ENCODE peak calls at places on chromosomes 12 and 14, in eight cellular contexts. B is Peyer's patch, I is astrocyte of the cerebellum, L is H9, J is breast epithelium, S is mammary epithelial cell, A is HFFc6, Z is Panc1. O is an unnamed sample.

GRCh38 chr12:54740882-54741281 is 92.7 kb upstream of the DCD start:
- DNase-seq in B (no peak), I (no peak), L (no peak), J (no peak), S (no peak), A (no peak), Z (no peak), O (no peak)

GRCh38 chr14:38721822-38722431 is 381.1 kb downstream of the SEC23A start:
- DNase-seq in B (peak; percentile 83), I (peak; percentile 49), L (peak; percentile 69), J (peak; percentile 21), S (peak; percentile 32), A (peak; percentile 48), Z (peak; percentile 13), O (no peak)

GRCh38 chr12:56520025-56520810 is 1.4 kb upstream of the RBMS2 start:
- DNase-seq in B (no peak), I (no peak), L (no peak), J (no peak), S (no peak), A (no peak), Z (no peak), O (no peak)

GRCh38 chr12:52210186-52210924 is 18.5 kb upstream of the KRT80 start:
- DNase-seq in B (no peak), I (no peak), L (no peak), J (peak; percentile 68), S (peak; percentile 58), A (peak; percentile 38), Z (no peak), O (no peak)

GRCh38 chr12:80776706-80777105 is 60.0 kb downstream of the MYF5 start:
- DNase-seq in B (no peak), I (no peak), L (no peak), J (no peak), S (no peak), A (no peak), Z (no peak), O (no peak)

GRCh38 chr12:121799175-121799841 is 4.5 kb upstream of the SETD1B start:
- DNase-seq in B (peak; percentile 83), I (no peak), L (peak; percentile 71), J (peak; percentile 87), S (peak; percentile 83), A (peak; percentile 85), Z (no peak), O (peak; percentile 46)

GRCh38 chr14:103894723-103895059 is 33.6 kb upstream of the TDRD9 start:
- DNase-seq in B (no peak), I (no peak), L (no peak), J (no peak), S (no peak), A (no peak), Z (no peak), O (no peak)

GRCh38 chr12:5379737-5380496 is 52.0 kb upstream of the NTF3 start:
- DNase-seq in B (no peak), I (no peak), L (no peak), J (no peak), S (peak; percentile 81), A (no peak), Z (no peak), O (no peak)

GRCh38 chr12:89346741-89347324 is 5.5 kb downstream of the DUSP6 start:
- DNase-seq in B (peak; percentile 56), I (no peak), L (no peak), J (no peak), S (peak; percentile 71), A (peak; percentile 35), Z (no peak), O (no peak)

GRCh38 chr12:79690156-79690605 is 583 bp downstream of the PAWR start:
- DNase-seq in B (peak; percentile 63), I (no peak), L (no peak), J (no peak), S (no peak), A (peak; percentile 22), Z (no peak), O (peak; percentile 21)

GRCh38 chr14:93148979-93149378 is 33.3 kb upstream of the ITPK1 start:
- DNase-seq in B (no peak), I (no peak), L (peak; percentile 42), J (no peak), S (no peak), A (no peak), Z (no peak), O (no peak)

GRCh38 chr14:63960926-63961567 is 108.2 kb downstream of the SYNE2 start:
- DNase-seq in B (no peak), I (peak; percentile 45), L (no peak), J (no peak), S (no peak), A (no peak), Z (no peak), O (no peak)

GRCh38 chr12:122205590-122205925 is 2.0 kb downstream of the B3GNT4 start:
- DNase-seq in B (peak; percentile 37), I (no peak), L (no peak), J (no peak), S (no peak), A (no peak), Z (no peak), O (no peak)

DNA sequence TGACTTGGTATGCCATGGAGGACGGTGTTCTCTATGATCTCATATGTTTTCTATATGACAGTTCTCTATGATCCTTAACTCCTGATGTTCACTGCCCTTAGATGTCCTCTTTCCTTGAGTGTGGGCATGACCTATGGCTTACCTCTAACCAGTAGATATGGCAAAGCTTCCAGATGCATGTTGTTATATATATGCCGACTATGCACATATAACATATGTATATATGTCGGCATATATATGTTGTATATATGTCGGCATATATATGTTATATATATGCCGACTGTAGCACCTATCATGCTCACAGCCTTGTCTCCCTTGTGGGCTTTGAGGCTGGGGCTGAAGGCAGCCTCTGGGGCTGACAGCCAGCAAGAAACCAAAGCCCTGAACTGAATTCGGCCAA is 106.0 kb downstream of the GRIP1 start:
- DNase-seq in B (no peak), I (no peak), L (no peak), J (no peak), S (no peak), A (no peak), Z (no peak), O (no peak)
- TF ChIP-seq CTCF in B (no peak), I (no peak), L (no peak), J (no peak), S (no peak), A (no peak), Z (no peak), O (no peak)

GRCh38 chr12:110050927-110051326 is 2.6 kb upstream of the C12orf76 start:
- DNase-seq in B (peak; percentile 46), I (no peak), L (no peak), J (no peak), S (no peak), A (no peak), Z (no peak), O (no peak)

GRCh38 chr12:110046451-110047187 is 1.7 kb downstream of the C12orf76 start:
- DNase-seq in B (no peak), I (no peak), L (no peak), J (no peak), S (no peak), A (no peak), Z (no peak), O (no peak)

GRCh38 chr12:110047297-110047940 is 903 bp downstream of the C12orf76 start:
- DNase-seq in B (no peak), I (no peak), L (no peak), J (no peak), S (no peak), A (no peak), Z (no peak), O (no peak)

DNA sequence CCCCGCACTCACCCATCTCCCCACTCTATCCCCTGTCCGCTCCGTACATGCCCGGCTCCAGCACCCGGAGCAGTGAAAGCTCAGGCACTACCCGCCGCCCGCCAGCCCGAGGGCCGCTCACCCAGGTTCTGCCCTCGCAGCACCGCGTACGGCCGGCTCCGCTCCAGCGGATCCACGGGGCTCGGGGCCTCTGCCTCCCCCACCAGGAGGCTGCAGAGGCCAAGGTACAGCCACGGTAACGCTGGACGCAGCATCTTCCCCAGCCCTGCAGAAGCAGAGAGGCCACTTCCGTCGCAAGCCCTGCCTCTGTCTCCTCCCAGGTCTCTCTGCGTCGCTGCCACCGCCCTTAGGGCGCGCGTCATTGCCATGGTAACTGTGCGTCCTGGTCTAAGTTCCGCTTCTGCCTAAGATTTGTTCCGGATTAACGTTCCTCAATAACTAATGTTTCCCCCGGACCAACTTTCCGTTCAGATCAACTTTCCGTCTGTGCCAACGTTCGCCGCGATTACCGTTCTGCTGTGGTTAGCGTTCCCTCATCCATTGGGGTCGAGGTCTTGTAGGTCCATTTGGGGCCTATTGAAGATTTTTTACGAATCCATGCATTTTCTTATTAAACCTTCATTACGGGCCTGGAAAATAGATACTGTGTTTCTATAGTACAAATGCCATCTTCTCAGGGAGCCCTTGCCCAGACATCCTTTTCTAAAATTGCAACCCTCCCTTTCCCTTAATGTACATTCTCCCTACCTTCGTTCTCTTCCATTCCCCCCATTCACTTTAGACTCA is at the start of gene C12orf76:
- DNase-seq in B (peak; percentile 98), I (peak; percentile 87), L (peak; percentile 95), J (peak; percentile 89), S (peak; percentile 96), A (peak; percentile 96), Z (peak; percentile 93), O (peak; percentile 80)
- TF ChIP-seq CTCF in B (no peak), I (no peak), L (no peak), J (no peak), S (peak; percentile 9), A (peak; percentile 36), Z (no peak), O (no peak)

GRCh38 chr12:47077206-47078085 is 2.0 kb upstream of the PCED1B start:
- DNase-seq in B (no peak), I (no peak), L (no peak), J (no peak), S (peak; percentile 46), A (no peak), Z (no peak), O (no peak)
- TF ChIP-seq CTCF in B (no peak), I (no peak), L (no peak), J (no peak), S (no peak), A (no peak), Z (no peak), O (no peak)

GRCh38 chr12:77741974-77742517 is 88.6 kb upstream of the NAV3 start:
- DNase-seq in B (no peak), I (no peak), L (no peak), J (no peak), S (no peak), A (no peak), Z (no peak), O (no peak)

GRCh38 chr12:77734489-77734888 is 96.2 kb upstream of the NAV3 start:
- DNase-seq in B (no peak), I (no peak), L (no peak), J (no peak), S (no peak), A (peak; percentile 32), Z (no peak), O (no peak)

DNA sequence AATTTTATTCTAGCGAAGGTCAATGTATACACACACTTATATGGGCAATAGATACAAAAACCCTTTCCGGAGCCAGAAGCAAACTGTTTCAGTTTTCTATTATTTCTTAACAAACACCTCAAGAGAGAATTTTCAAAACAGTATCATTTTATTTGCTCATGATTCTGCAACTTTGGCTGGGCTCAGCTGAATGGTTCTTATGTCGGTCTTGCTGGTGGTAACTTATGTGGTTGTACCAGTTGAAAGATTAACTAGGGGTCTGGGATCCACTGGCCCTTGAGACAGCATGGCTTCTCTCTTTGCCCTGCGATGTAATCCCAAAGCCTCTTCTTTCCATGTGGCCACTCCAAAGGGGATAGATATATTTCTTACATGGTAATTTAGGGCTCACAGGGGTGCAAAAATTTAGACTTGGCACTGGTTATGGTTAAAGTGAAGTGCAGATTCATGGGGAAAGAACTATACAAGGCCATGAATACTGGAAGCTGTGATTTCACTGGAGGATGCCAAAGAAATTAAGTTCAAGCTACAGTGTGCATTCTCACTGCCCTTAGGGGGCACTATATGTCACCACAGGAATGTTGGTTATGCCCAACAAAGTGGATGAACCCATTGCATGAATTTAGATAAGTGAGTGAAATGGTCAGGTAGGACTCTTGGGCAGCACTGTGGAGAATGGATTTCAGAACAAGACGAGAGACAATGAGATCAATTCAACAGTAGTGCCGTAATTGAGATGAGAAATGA is 94.3 kb upstream of the NAV3 start:
- DNase-seq in B (no peak), I (no peak), L (no peak), J (no peak), S (no peak), A (no peak), Z (no peak), O (no peak)
- TF ChIP-seq CTCF in B (no peak), I (no peak), L (peak; percentile 23), J (no peak), S (no peak), A (no peak), Z (no peak), O (no peak)

O was measured in natural killer cell.